ENCODE peak calls at places on chromosomes 5 and 9, in eight cellular contexts. B, P, F, T, O, K, N and V are unnamed samples.

GRCh38 chr9:126521551-126521950 is 92.2 kb upstream of the LMX1B start:
- DNase-seq in O (no peak), P (no peak), B (no peak), T (no peak), F (no peak), N (no peak), K (no peak), V (no peak)

GRCh38 chr9:84325347-84325982 is 15.1 kb downstream of the SLC28A3 start:
- DNase-seq in F (peak), B (no peak), P (no peak), T (no peak), K (no peak), N (no peak), O (no peak), V (no peak)

GRCh38 chr9:22446950-22447606 is 454 bp downstream of the DMRTA1 start:
- DNase-seq in O (peak), B (no peak), K (no peak), F (peak), P (no peak), N (peak), T (peak), V (peak)

GRCh38 chr9:103713631-103714030 is 380.5 kb upstream of the SMC2 start:
- DNase-seq in K (no peak), O (no peak), F (no peak), P (no peak), B (no peak), T (no peak), N (no peak), V (no peak)

GRCh38 chr5:54229041-54229780 is 81.2 kb downstream of the ARL15 start:
- DNase-seq in P (peak), O (peak), N (peak), T (peak), K (no peak), F (peak), B (peak), V (peak)

GRCh38 chr9:79371948-79372555 is 199.7 kb upstream of the TLE4 start:
- DNase-seq in P (no peak), O (no peak), T (no peak), N (no peak), B (no peak), F (peak), K (no peak), V (no peak)

GRCh38 chr9:134570151-134570621 is 71.4 kb upstream of the COL5A1 start:
- DNase-seq in P (no peak), T (no peak), N (peak), F (no peak), K (no peak), O (no peak), B (no peak), V (no peak)

GRCh38 chr5:6543346-6543730 is 89.5 kb downstream of the NSUN2 start:
- DNase-seq in T (no peak), O (no peak), B (no peak), K (no peak), N (no peak), P (no peak), F (no peak), V (no peak)

GRCh38 chr5:174693697-174694400 is 30.5 kb upstream of the MSX2 start:
- DNase-seq in P (no peak), N (peak), T (no peak), K (no peak), B (peak), F (no peak), O (no peak), V (no peak)

GRCh38 chr5:150498501-150498900 is 9.4 kb upstream of the NDST1 start:
- DNase-seq in N (peak), F (no peak), B (no peak), O (no peak), T (peak), P (no peak), K (no peak), V (no peak)

GRCh38 chr9:94030318-94031179 is 53.7 kb upstream of the PTPDC1 start:
- DNase-seq in T (peak), B (peak), K (peak), O (peak), P (peak), N (peak), F (peak), V (peak)

GRCh38 chr5:82168294-82168693 is 109.9 kb downstream of the RPS23 start:
- DNase-seq in F (peak), O (no peak), P (no peak), B (no peak), T (no peak), K (no peak), N (no peak), V (no peak)
- TF ChIP-seq USF2 in F (no peak), O (no peak), P (no peak), B (no peak), T (no peak), K (no peak), N (no peak), V (no peak)

GRCh38 chr5:139759219-139759721 is 36.3 kb upstream of the PSD2 start:
- DNase-seq in P (no peak), T (no peak), K (no peak), F (no peak), N (no peak), B (no peak), O (peak), V (no peak)

GRCh38 chr5:139758510-139759036 is 37.0 kb upstream of the PSD2 start:
- DNase-seq in O (peak), N (no peak), B (no peak), F (no peak), K (no peak), T (no peak), P (no peak), V (no peak)

GRCh38 chr5:139760066-139761056 is 35.2 kb upstream of the PSD2 start:
- DNase-seq in B (no peak), N (no peak), F (peak), K (no peak), T (no peak), P (no peak), O (peak), V (no peak)

GRCh38 chr5:139755892-139756671 is 39.5 kb upstream of the PSD2 start:
- DNase-seq in F (no peak), B (peak), P (peak), K (no peak), O (peak), T (peak), N (peak), V (no peak)

GRCh38 chr5:139757727-139758509 is 37.7 kb upstream of the PSD2 start:
- DNase-seq in O (no peak), F (no peak), B (peak), T (no peak), N (no peak), K (no peak), P (no peak), V (no peak)
- TF ChIP-seq USF2 in O (no peak), F (no peak), B (no peak), T (no peak), N (no peak), K (no peak), P (no peak), V (no peak)

DNA sequence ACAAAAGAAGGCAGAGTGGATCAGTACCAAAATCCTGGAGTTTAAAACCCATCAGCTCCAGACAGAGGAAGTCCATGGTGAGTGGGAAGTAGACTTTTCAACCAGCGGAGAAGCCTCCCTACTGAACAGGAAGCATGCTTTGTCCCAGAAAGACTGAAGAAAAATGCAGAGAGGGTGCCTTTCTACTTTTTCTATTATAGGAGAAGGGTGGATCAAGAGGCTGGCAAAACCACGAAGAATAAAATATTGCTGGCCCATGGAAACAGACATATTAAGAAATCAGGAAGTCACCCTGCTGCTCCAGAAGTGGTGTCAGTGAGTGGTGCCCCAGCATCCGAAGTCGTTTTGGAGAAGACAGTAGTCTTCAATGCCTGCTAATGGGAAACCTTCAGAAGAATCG is 45.2 kb upstream of the DAB2 start:
- DNase-seq in F (no peak), T (no peak), N (no peak), P (no peak), O (no peak), K (no peak), B (no peak), V (no peak)
- TF ChIP-seq USF2 in F (no peak), T (no peak), N (no peak), P (no peak), O (no peak), K (no peak), B (no peak), V (no peak)

GRCh38 chr9:87883274-87883673 is 597 bp downstream of the SPATA31E1 start:
- DNase-seq in B (no peak), N (no peak), K (no peak), F (no peak), T (no peak), P (no peak), O (no peak), V (no peak)

GRCh38 chr9:87884578-87885459 is 2.1 kb downstream of the SPATA31E1 start:
- DNase-seq in T (no peak), P (no peak), K (no peak), O (no peak), B (no peak), N (peak), F (no peak), V (no peak)

GRCh38 chr9:87883990-87884389 is 1.3 kb downstream of the SPATA31E1 start:
- DNase-seq in N (peak), O (peak), T (peak), F (no peak), K (no peak), P (peak), B (no peak), V (peak)

GRCh38 chr9:87880683-87881082 is 2.0 kb upstream of the SPATA31E1 start:
- DNase-seq in P (no peak), K (no peak), B (no peak), N (no peak), T (no peak), F (no peak), O (no peak), V (no peak)

GRCh38 chr9:87882627-87883026 is at the start of gene SPATA31E1:
- DNase-seq in O (no peak), B (no peak), K (no peak), T (peak), F (no peak), N (peak), P (no peak), V (no peak)
- TF ChIP-seq USF2 in O (no peak), B (no peak), K (no peak), T (no peak), F (no peak), N (no peak), P (no peak), V (no peak)

DNA sequence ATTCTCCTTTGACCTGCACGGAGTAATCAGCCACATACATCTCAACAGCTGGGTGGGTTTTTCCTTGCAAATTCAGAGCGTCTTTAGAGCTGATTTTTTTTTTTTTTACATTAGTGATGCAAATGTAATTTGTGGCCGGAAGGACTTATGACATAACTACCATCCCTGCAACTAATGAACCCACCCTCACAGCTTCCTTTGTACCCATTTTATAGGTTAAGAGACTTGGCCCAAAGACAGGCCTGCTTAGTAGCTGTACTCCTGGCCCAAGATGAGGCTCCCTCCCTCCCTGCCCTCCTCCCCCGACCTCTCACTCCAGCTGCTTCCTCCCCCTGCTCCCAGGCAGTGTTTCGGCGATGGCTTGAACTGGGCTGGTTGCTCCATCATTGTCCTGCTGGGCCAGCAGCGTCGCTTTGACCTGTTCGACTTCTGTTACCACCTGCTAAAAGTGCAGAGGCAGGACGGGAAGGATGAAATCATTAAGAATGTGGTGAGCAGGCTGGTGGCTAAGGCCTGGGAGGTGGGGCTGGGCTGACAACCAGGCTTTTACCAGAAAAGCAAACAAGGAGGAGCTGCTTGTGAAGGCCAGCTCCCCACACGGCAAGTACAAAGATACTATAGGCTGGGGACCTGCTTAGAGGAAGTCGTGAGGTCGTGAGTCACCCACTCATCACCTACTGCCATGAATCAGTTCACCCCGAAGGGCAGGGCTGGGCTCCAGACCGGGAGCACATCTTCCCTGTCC is 69.7 kb upstream of the NIPAL4 start:
- DNase-seq in K (no peak), P (no peak), O (no peak), N (no peak), T (no peak), B (peak), F (peak), V (peak)
- TF ChIP-seq USF2 in K (no peak), P (no peak), O (no peak), N (no peak), T (no peak), B (no peak), F (no peak), V (no peak)